ENCODE peak calls at places on chromosomes 6 and 20, in four cellular contexts. U, D, F and S are unnamed samples.

GRCh38 chr6:161435426-161436065 is 161.7 kb upstream of the AGPAT4 start:
- DNase-seq in D (no peak), U (no peak), F (no peak), S (peak)

GRCh38 chr6:57262491-57262890 is 40.4 kb upstream of the RAB23 start:
- DNase-seq in F (peak), D (no peak), U (no peak), S (no peak)

GRCh38 chr6:32973934-32974333 is 5.5 kb downstream of the BRD2 start:
- DNase-seq in F (no peak), U (peak), D (peak), S (no peak)

GRCh38 chr20:21395666-21396044 is 1.7 kb downstream of the NKX2-4 start:
- DNase-seq in D (peak), F (no peak), U (peak), S (no peak)

GRCh38 chr20:3121271-3121911 is 36.9 kb upstream of the AVP start:
- DNase-seq in D (peak), F (peak), U (no peak), S (no peak)

GRCh38 chr20:3166338-3166912 is 6.8 kb upstream of the FASTKD5 start:
- DNase-seq in D (no peak), U (no peak), F (peak), S (no peak)

GRCh38 chr20:25372584-25373336 is 17.9 kb downstream of the ABHD12 start:
- DNase-seq in F (no peak), U (no peak), D (no peak), S (no peak)

GRCh38 chr20:50315811-50316551 is 125.4 kb downstream of the CEBPB start:
- DNase-seq in D (no peak), F (peak), U (no peak), S (peak)

GRCh38 chr6:106732541-106732940 is 103.2 kb downstream of the QRSL1 start:
- DNase-seq in U (no peak), D (no peak), F (no peak), S (no peak)

GRCh38 chr6:168641455-168641854 is 200.5 kb downstream of the SMOC2 start:
- DNase-seq in F (peak), D (no peak), U (no peak), S (no peak)

GRCh38 chr6:63897459-63897858 is 261.9 kb downstream of the PHF3 start:
- DNase-seq in U (no peak), D (no peak), F (no peak), S (no peak)

GRCh38 chr6:98875375-98875774 is 41.0 kb downstream of the POU3F2 start:
- DNase-seq in U (no peak), F (no peak), D (no peak), S (no peak)

GRCh38 chr6:83592770-83593394 is 80.5 kb downstream of the PRSS35 start:
- DNase-seq in U (no peak), F (no peak), D (no peak), S (no peak)

GRCh38 chr20:24735263-24735662 is 213.8 kb upstream of the CST7 start:
- DNase-seq in F (no peak), U (no peak), D (no peak), S (no peak)

GRCh38 chr6:105593056-105593455 is 190.2 kb upstream of the PREP start:
- DNase-seq in U (no peak), F (no peak), D (no peak), S (no peak)